ENCODE peak calls at places on chromosomes 12 and 14, in ten cellular contexts. One of them, this sample, is unnamed.

GRCh38 chr12:101750152-101750551 is 10.9 kb upstream of the SYCP3 start:
- DNase-seq in T47D: no peak
- DNase-seq in H9: no peak
- DNase-seq in hippocampal formation: no peak
- DNase-seq in 8988T: no peak
- DNase-seq in stimulated activated effector memory CD8-positive, alpha-beta T cell treated with anti-CD3 and anti-CD28 coated beads, Interleukin-12 subunit alpha, Interleukin-12 subunit beta, amount 100 ng/mL, for 72 hours: no peak
- DNase-seq in effector CD4-positive, alpha-beta T cell: no peak
- DNase-seq in NCI-H510A treated with DMSO at 0.1 percent for 48 hours: no peak
- DNase-seq in ACHN: no peak
- DNase-seq in NCI-H2171: no peak
- DNase-seq in this sample: no peak

GRCh38 chr12:26845984-26846383 is 13.0 kb upstream of the ITPR2 start:
- DNase-seq in T47D: no peak
- DNase-seq in H9: no peak
- DNase-seq in hippocampal formation: no peak
- DNase-seq in 8988T: no peak
- DNase-seq in stimulated activated effector memory CD8-positive, alpha-beta T cell treated with anti-CD3 and anti-CD28 coated beads, Interleukin-12 subunit alpha, Interleukin-12 subunit beta, amount 100 ng/mL, for 72 hours: no peak
- DNase-seq in effector CD4-positive, alpha-beta T cell: no peak
- DNase-seq in NCI-H510A treated with DMSO at 0.1 percent for 48 hours: no peak
- DNase-seq in ACHN: no peak
- DNase-seq in NCI-H2171: no peak
- DNase-seq in this sample: no peak

GRCh38 chr14:49366416-49366815 is 219.8 kb downstream of the RPS29 start:
- DNase-seq in T47D: no peak
- DNase-seq in H9: no peak
- DNase-seq in hippocampal formation: no peak
- DNase-seq in 8988T: no peak
- DNase-seq in stimulated activated effector memory CD8-positive, alpha-beta T cell treated with anti-CD3 and anti-CD28 coated beads, Interleukin-12 subunit alpha, Interleukin-12 subunit beta, amount 100 ng/mL, for 72 hours: no peak
- DNase-seq in effector CD4-positive, alpha-beta T cell: no peak
- DNase-seq in NCI-H510A treated with DMSO at 0.1 percent for 48 hours: no peak
- DNase-seq in ACHN: no peak
- DNase-seq in NCI-H2171: no peak
- DNase-seq in this sample: no peak

GRCh38 chr12:131896811-131897270 is 2.4 kb downstream of the ULK1 start:
- DNase-seq in T47D: no peak
- DNase-seq in H9: no peak
- DNase-seq in hippocampal formation: no peak
- DNase-seq in 8988T: peak
- DNase-seq in stimulated activated effector memory CD8-positive, alpha-beta T cell treated with anti-CD3 and anti-CD28 coated beads, Interleukin-12 subunit alpha, Interleukin-12 subunit beta, amount 100 ng/mL, for 72 hours: no peak
- DNase-seq in effector CD4-positive, alpha-beta T cell: no peak
- DNase-seq in NCI-H510A treated with DMSO at 0.1 percent for 48 hours: no peak
- DNase-seq in ACHN: no peak
- DNase-seq in NCI-H2171: no peak
- DNase-seq in this sample: no peak

GRCh38 chr12:111748195-111748803 is 18.4 kb upstream of the ALDH2 start:
- DNase-seq in T47D: no peak
- DNase-seq in H9: no peak
- DNase-seq in hippocampal formation: no peak
- DNase-seq in 8988T: no peak
- DNase-seq in stimulated activated effector memory CD8-positive, alpha-beta T cell treated with anti-CD3 and anti-CD28 coated beads, Interleukin-12 subunit alpha, Interleukin-12 subunit beta, amount 100 ng/mL, for 72 hours: no peak
- DNase-seq in effector CD4-positive, alpha-beta T cell: no peak
- DNase-seq in NCI-H510A treated with DMSO at 0.1 percent for 48 hours: no peak
- DNase-seq in ACHN: no peak
- DNase-seq in NCI-H2171: no peak
- DNase-seq in this sample: no peak

GRCh38 chr14:75456069-75457023 is 28.5 kb downstream of the JDP2 start:
- DNase-seq in T47D: no peak
- DNase-seq in H9: no peak
- DNase-seq in hippocampal formation: no peak
- DNase-seq in 8988T: no peak
- DNase-seq in stimulated activated effector memory CD8-positive, alpha-beta T cell treated with anti-CD3 and anti-CD28 coated beads, Interleukin-12 subunit alpha, Interleukin-12 subunit beta, amount 100 ng/mL, for 72 hours: no peak
- DNase-seq in effector CD4-positive, alpha-beta T cell: no peak
- DNase-seq in NCI-H510A treated with DMSO at 0.1 percent for 48 hours: no peak
- DNase-seq in ACHN: no peak
- DNase-seq in NCI-H2171: no peak
- DNase-seq in this sample: no peak

GRCh38 chr12:77893918-77894317 is 63.2 kb downstream of the NAV3 start:
- DNase-seq in T47D: no peak
- DNase-seq in H9: no peak
- DNase-seq in hippocampal formation: no peak
- DNase-seq in 8988T: no peak
- DNase-seq in stimulated activated effector memory CD8-positive, alpha-beta T cell treated with anti-CD3 and anti-CD28 coated beads, Interleukin-12 subunit alpha, Interleukin-12 subunit beta, amount 100 ng/mL, for 72 hours: no peak
- DNase-seq in effector CD4-positive, alpha-beta T cell: no peak
- DNase-seq in NCI-H510A treated with DMSO at 0.1 percent for 48 hours: no peak
- DNase-seq in ACHN: peak
- DNase-seq in NCI-H2171: peak
- DNase-seq in this sample: peak

GRCh38 chr12:94793191-94793595 is 142.8 kb upstream of the TMCC3 start:
- DNase-seq in T47D: no peak
- DNase-seq in H9: peak
- DNase-seq in hippocampal formation: no peak
- DNase-seq in 8988T: no peak
- DNase-seq in stimulated activated effector memory CD8-positive, alpha-beta T cell treated with anti-CD3 and anti-CD28 coated beads, Interleukin-12 subunit alpha, Interleukin-12 subunit beta, amount 100 ng/mL, for 72 hours: no peak
- DNase-seq in effector CD4-positive, alpha-beta T cell: no peak
- DNase-seq in NCI-H510A treated with DMSO at 0.1 percent for 48 hours: no peak
- DNase-seq in ACHN: no peak
- DNase-seq in NCI-H2171: peak
- DNase-seq in this sample: no peak

GRCh38 chr14:73457050-73457934 is 1.1 kb downstream of the NUMB start:
- DNase-seq in T47D: peak
- DNase-seq in H9: peak
- DNase-seq in hippocampal formation: peak
- DNase-seq in 8988T: no peak
- DNase-seq in stimulated activated effector memory CD8-positive, alpha-beta T cell treated with anti-CD3 and anti-CD28 coated beads, Interleukin-12 subunit alpha, Interleukin-12 subunit beta, amount 100 ng/mL, for 72 hours: peak
- DNase-seq in effector CD4-positive, alpha-beta T cell: peak
- DNase-seq in NCI-H510A treated with DMSO at 0.1 percent for 48 hours: no peak
- DNase-seq in ACHN: peak
- DNase-seq in NCI-H2171: no peak
- DNase-seq in this sample: no peak

GRCh38 chr12:26271889-26272492 is 76.6 kb downstream of the SSPN start:
- DNase-seq in T47D: no peak
- DNase-seq in H9: no peak
- DNase-seq in hippocampal formation: peak
- DNase-seq in 8988T: no peak
- DNase-seq in stimulated activated effector memory CD8-positive, alpha-beta T cell treated with anti-CD3 and anti-CD28 coated beads, Interleukin-12 subunit alpha, Interleukin-12 subunit beta, amount 100 ng/mL, for 72 hours: no peak
- DNase-seq in effector CD4-positive, alpha-beta T cell: no peak
- DNase-seq in NCI-H510A treated with DMSO at 0.1 percent for 48 hours: no peak
- DNase-seq in ACHN: peak
- DNase-seq in NCI-H2171: no peak
- DNase-seq in this sample: no peak

GRCh38 chr12:67452119-67452805 is 183.1 kb downstream of the CAND1 start:
- DNase-seq in T47D: no peak
- DNase-seq in H9: no peak
- DNase-seq in hippocampal formation: no peak
- DNase-seq in 8988T: no peak
- DNase-seq in stimulated activated effector memory CD8-positive, alpha-beta T cell treated with anti-CD3 and anti-CD28 coated beads, Interleukin-12 subunit alpha, Interleukin-12 subunit beta, amount 100 ng/mL, for 72 hours: peak
- DNase-seq in effector CD4-positive, alpha-beta T cell: no peak
- DNase-seq in NCI-H510A treated with DMSO at 0.1 percent for 48 hours: no peak
- DNase-seq in ACHN: no peak
- DNase-seq in NCI-H2171: no peak
- DNase-seq in this sample: no peak

This sample was measured in DMS 273 treated with DMSO at 0.1 percent for 48 hours.